ENCODE peak calls at places on chromosome 2, in nine cellular contexts. J is naive thymus-derived CD4-positive, alpha-beta T cell; O is sigmoid colon; T is adipocyte; B is tibial artery; Z is OCI-LY7; U is neural progenitor cell; H is CD4-positive, alpha-beta T cell; G is right lobe of liver. X is an unnamed sample.
A peak's percentile ranks its signal among the peaks of the same experiment; 100 is the strongest.

GRCh38 chr2:50335852-50336251 is 696.1 kb downstream of the NRXN1 start:
- DNase-seq in J (no peak), O (no peak), T (no peak), B (no peak), Z (no peak), U (peak; percentile 8), H (no peak), G (no peak), X (no peak)

GRCh38 chr2:43224131-43224570 is 2.3 kb downstream of the ZFP36L2 start:
- DNase-seq in J (peak; percentile 71), O (peak; percentile 86), T (peak; percentile 71), B (peak; percentile 67), Z (peak; percentile 88), U (peak; percentile 91), H (peak; percentile 72), G (peak; percentile 76), X (peak; percentile 41)

GRCh38 chr2:3305431-3305830 is 72.2 kb downstream of the EIPR1 start:
- DNase-seq in J (no peak), O (no peak), T (no peak), B (no peak), Z (no peak), U (no peak), H (no peak), G (no peak), X (no peak)

GRCh38 chr2:236969767-236970655 is 115.7 kb upstream of the COPS8 start:
- DNase-seq in J (peak; percentile 58), O (no peak), T (no peak), B (no peak), Z (no peak), U (no peak), H (peak; percentile 43), G (peak; percentile 39), X (no peak)

GRCh38 chr2:42100696-42101585 is 53.1 kb downstream of the PKDCC start:
- DNase-seq in J (peak; percentile 46), O (peak; percentile 78), T (peak; percentile 84), B (peak; percentile 36), Z (no peak), U (peak; percentile 77), H (peak; percentile 59), G (peak; percentile 70), X (peak; percentile 57)

GRCh38 chr2:217398860-217399259 is 539.0 kb upstream of the TNP1 start:
- DNase-seq in J (peak; percentile 2), O (no peak), T (no peak), B (no peak), Z (no peak), U (no peak), H (no peak), G (no peak), X (no peak)

GRCh38 chr2:172097557-172098131 is 5.1 kb downstream of the DLX2 start:
- DNase-seq in J (no peak), O (no peak), T (peak; percentile 58), B (no peak), Z (no peak), U (peak; percentile 32), H (no peak), G (no peak), X (no peak)

GRCh38 chr2:173456960-173457359 is 102.3 kb downstream of the CDCA7 start:
- DNase-seq in J (no peak), O (no peak), T (no peak), B (no peak), Z (no peak), U (peak; percentile 59), H (no peak), G (no peak), X (no peak)

GRCh38 chr2:218405365-218406208 is 5.9 kb downstream of the CTDSP1 start:
- DNase-seq in J (no peak), O (peak; percentile 80), T (no peak), B (peak; percentile 50), Z (peak; percentile 41), U (peak; percentile 34), H (no peak), G (peak; percentile 64), X (no peak)

GRCh38 chr2:239075918-239076727 is 228.2 kb downstream of the TWIST2 start:
- DNase-seq in J (no peak), O (no peak), T (no peak), B (peak; percentile 46), Z (no peak), U (no peak), H (no peak), G (no peak), X (no peak)

GRCh38 chr2:169767243-169767888 is 31.3 kb upstream of the SSB start:
- DNase-seq in J (peak; percentile 25), O (peak; percentile 67), T (peak; percentile 83), B (peak; percentile 61), Z (peak; percentile 56), U (peak; percentile 52), H (peak; percentile 42), G (peak; percentile 64), X (no peak)

GRCh38 chr2:107584577-107584976 is 242.1 kb upstream of the RGPD4 start:
- DNase-seq in J (no peak), O (no peak), T (peak; percentile 39), B (no peak), Z (no peak), U (no peak), H (no peak), G (no peak), X (no peak)

GRCh38 chr2:218221015-218221414 is 4.0 kb downstream of the ARPC2 start:
- DNase-seq in J (no peak), O (no peak), T (no peak), B (peak; percentile 23), Z (no peak), U (no peak), H (no peak), G (no peak), X (no peak)

GRCh38 chr2:240933048-240933965 is 27.2 kb downstream of the CROCC2 start:
- DNase-seq in J (no peak), O (peak; percentile 59), T (no peak), B (peak; percentile 13), Z (no peak), U (no peak), H (no peak), G (peak; percentile 44), X (peak; percentile 3)

GRCh38 chr2:7497223-7497622 is 580.0 kb downstream of the RNF144A start:
- DNase-seq in J (no peak), O (no peak), T (peak; percentile 70), B (no peak), Z (no peak), U (no peak), H (no peak), G (no peak), X (no peak)

GRCh38 chr2:99488587-99488998 is 1.2 kb downstream of the REV1 start:
- DNase-seq in J (peak; percentile 13), O (no peak), T (peak; percentile 56), B (no peak), Z (peak; percentile 55), U (no peak), H (no peak), G (no peak), X (no peak)

DNA sequence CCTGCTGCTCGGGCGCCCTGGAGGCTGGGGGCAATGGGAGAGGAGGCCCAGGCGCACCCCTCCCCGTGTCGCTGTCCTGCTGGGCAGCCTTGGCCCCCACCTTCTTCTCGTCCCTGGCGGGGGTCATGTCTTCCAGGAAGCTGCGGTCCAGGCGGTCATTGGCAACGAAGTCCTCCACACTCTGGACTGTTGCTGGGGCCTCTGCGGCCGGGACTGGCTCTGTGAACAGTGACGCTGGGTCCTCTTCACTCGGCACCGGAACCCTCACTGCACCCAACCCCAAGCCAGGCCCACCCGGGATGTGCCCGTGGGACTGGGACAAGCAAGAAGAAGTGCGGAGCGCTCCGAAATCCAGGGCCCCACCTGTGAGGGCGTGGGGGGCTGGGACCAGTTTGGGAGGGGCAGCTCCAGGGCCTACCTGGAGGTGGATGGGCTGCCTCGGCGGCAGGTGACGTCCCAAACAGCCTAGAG is 308.0 kb downstream of the CCDC74A start:
- DNase-seq in J (no peak), O (no peak), T (no peak), B (no peak), Z (no peak), U (no peak), H (no peak), G (no peak), X (no peak)
- H3K9me3 ChIP-seq in J (no peaks in the 10 kb centered on the region), O (no peaks in the 10 kb centered on the region), T (no peaks in the 10 kb centered on the region), B (no peaks in the 10 kb centered on the region), Z (no peaks in the 10 kb centered on the region), U (no peaks in the 10 kb centered on the region), H (no peaks in the 10 kb centered on the region), G (no peaks in the 10 kb centered on the region), X (no peaks in the 10 kb centered on the region)

DNA sequence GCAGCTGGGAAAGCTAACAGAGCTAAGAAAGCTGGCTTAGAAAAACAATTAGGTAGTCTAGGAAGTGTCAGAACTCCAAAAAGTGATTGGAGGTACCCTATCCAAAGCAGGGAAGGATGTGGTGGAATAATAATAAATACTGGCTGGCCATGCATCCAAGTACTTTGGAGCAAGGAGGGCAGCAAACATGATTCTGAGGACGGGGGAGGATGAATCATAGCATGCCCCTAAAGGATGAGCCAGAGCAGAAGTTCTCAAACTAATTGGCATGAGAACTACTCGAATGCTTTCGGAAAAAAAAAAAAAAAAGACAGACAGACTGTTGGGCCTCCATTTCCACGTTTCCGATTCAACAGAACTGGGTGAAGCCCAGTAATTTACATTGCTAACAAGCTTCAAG is 2.4 kb downstream of the CWC22 start:
- DNase-seq in J (no peak), O (no peak), T (no peak), B (no peak), Z (no peak), U (no peak), H (no peak), G (no peak), X (no peak)
- H3K9me3 ChIP-seq in J (no peaks in the 10 kb centered on the region), O (no peaks in the 10 kb centered on the region), T (no peaks in the 10 kb centered on the region), B (no peaks in the 10 kb centered on the region), Z (no peaks in the 10 kb centered on the region), U (no peaks in the 10 kb centered on the region), H (no peaks in the 10 kb centered on the region), G (no peaks in the 10 kb centered on the region), X (no peaks in the 10 kb centered on the region)

GRCh38 chr2:209922116-209922515 is 80.3 kb upstream of the RPE start:
- DNase-seq in J (no peak), O (no peak), T (no peak), B (no peak), Z (no peak), U (no peak), H (no peak), G (no peak), X (no peak)

GRCh38 chr2:209918251-209918650 is 84.2 kb upstream of the RPE start:
- DNase-seq in J (no peak), O (no peak), T (no peak), B (no peak), Z (no peak), U (no peak), H (no peak), G (no peak), X (no peak)

GRCh38 chr2:209911486-209911885 is 91.0 kb upstream of the RPE start:
- DNase-seq in J (no peak), O (no peak), T (no peak), B (no peak), Z (no peak), U (no peak), H (no peak), G (no peak), X (no peak)

GRCh38 chr2:209913786-209914185 is 88.7 kb upstream of the RPE start:
- DNase-seq in J (no peak), O (no peak), T (no peak), B (no peak), Z (no peak), U (no peak), H (no peak), G (no peak), X (no peak)

GRCh38 chr2:209917154-209917771 is 85.2 kb upstream of the RPE start:
- DNase-seq in J (no peak), O (no peak), T (no peak), B (no peak), Z (no peak), U (no peak), H (no peak), G (no peak), X (no peak)
- H3K9me3 ChIP-seq in J (no peaks in the 10 kb centered on the region), O (no peaks in the 10 kb centered on the region), T (no peaks in the 10 kb centered on the region), B (no peaks in the 10 kb centered on the region), Z (no peaks in the 10 kb centered on the region), U (no peaks in the 10 kb centered on the region), H (no peaks in the 10 kb centered on the region), G (no peaks in the 10 kb centered on the region), X (no peaks in the 10 kb centered on the region)

GRCh38 chr2:181839811-181840210 is 51.7 kb upstream of the ITPRID2 start:
- DNase-seq in J (no peak), O (no peak), T (no peak), B (no peak), Z (no peak), U (no peak), H (no peak), G (no peak), X (no peak)
- H3K9me3 ChIP-seq in J (no peaks in the 10 kb centered on the region), O (no peaks in the 10 kb centered on the region), T (no peaks in the 10 kb centered on the region), B (no peaks in the 10 kb centered on the region), Z (no peaks in the 10 kb centered on the region), U (no peaks in the 10 kb centered on the region), H (no peaks in the 10 kb centered on the region), G (no peaks in the 10 kb centered on the region), X (no peaks in the 10 kb centered on the region)

X was measured in T-helper 17 cell.